ENCODE peak calls at places on chromosomes 3 and 15, in nine cellular contexts. One of them, this sample, is unnamed.
A peak's percentile ranks its signal among the peaks of the same experiment; 100 is the strongest.

GRCh38 chr3:120468635-120469295 is 18.0 kb upstream of the FSTL1 start:
- DNase-seq in BE2C: no peak
- DNase-seq in heart left ventricle: no peak
- DNase-seq in ovary: no peak
- DNase-seq in endodermal cell: peak; percentile 66
- DNase-seq in stomach: no peak
- DNase-seq in A549: no peak
- DNase-seq in hepatocyte: no peak
- DNase-seq in mammary epithelial cell: no peak
- DNase-seq in this sample: no peak

GRCh38 chr3:43956945-43957344 is 266.2 kb downstream of the ABHD5 start:
- DNase-seq in BE2C: no peak
- DNase-seq in heart left ventricle: no peak
- DNase-seq in ovary: no peak
- DNase-seq in endodermal cell: no peak
- DNase-seq in stomach: no peak
- DNase-seq in A549: no peak
- DNase-seq in hepatocyte: no peak
- DNase-seq in mammary epithelial cell: no peak
- DNase-seq in this sample: no peak

GRCh38 chr3:146680602-146681001 is 75.5 kb upstream of the PLSCR5 start:
- DNase-seq in BE2C: no peak
- DNase-seq in heart left ventricle: no peak
- DNase-seq in ovary: no peak
- DNase-seq in endodermal cell: no peak
- DNase-seq in stomach: no peak
- DNase-seq in A549: no peak
- DNase-seq in hepatocyte: no peak
- DNase-seq in mammary epithelial cell: no peak
- DNase-seq in this sample: no peak

GRCh38 chr15:27481768-27482167 is 510.8 kb downstream of the GABRG3 start:
- DNase-seq in BE2C: no peak
- DNase-seq in heart left ventricle: no peak
- DNase-seq in ovary: no peak
- DNase-seq in endodermal cell: peak; percentile 63
- DNase-seq in stomach: no peak
- DNase-seq in A549: no peak
- DNase-seq in hepatocyte: no peak
- DNase-seq in mammary epithelial cell: no peak
- DNase-seq in this sample: no peak

GRCh38 chr3:144746631-144747030 is 775.0 kb downstream of the DIPK2A start:
- DNase-seq in BE2C: no peak
- DNase-seq in heart left ventricle: no peak
- DNase-seq in ovary: no peak
- DNase-seq in endodermal cell: no peak
- DNase-seq in stomach: no peak
- DNase-seq in A549: no peak
- DNase-seq in hepatocyte: peak; percentile 11
- DNase-seq in mammary epithelial cell: no peak
- DNase-seq in this sample: no peak

GRCh38 chr3:8103954-8104353 is 397.7 kb upstream of the LMCD1 start:
- DNase-seq in BE2C: no peak
- DNase-seq in heart left ventricle: no peak
- DNase-seq in ovary: no peak
- DNase-seq in endodermal cell: no peak
- DNase-seq in stomach: no peak
- DNase-seq in A549: no peak
- DNase-seq in hepatocyte: no peak
- DNase-seq in mammary epithelial cell: no peak
- DNase-seq in this sample: no peak

GRCh38 chr3:41199866-41200668 is 762 bp downstream of the CTNNB1 start:
- DNase-seq in BE2C: no peak
- DNase-seq in heart left ventricle: peak; percentile 43
- DNase-seq in ovary: no peak
- DNase-seq in endodermal cell: peak; percentile 77
- DNase-seq in stomach: no peak
- DNase-seq in A549: no peak
- DNase-seq in hepatocyte: peak; percentile 61
- DNase-seq in mammary epithelial cell: peak; percentile 43
- DNase-seq in this sample: peak; percentile 51

GRCh38 chr3:50166309-50167019 is 11.3 kb downstream of the SEMA3F start:
- DNase-seq in BE2C: no peak
- DNase-seq in heart left ventricle: no peak
- DNase-seq in ovary: no peak
- DNase-seq in endodermal cell: peak; percentile 59
- DNase-seq in stomach: no peak
- DNase-seq in A549: no peak
- DNase-seq in hepatocyte: no peak
- DNase-seq in mammary epithelial cell: no peak
- DNase-seq in this sample: no peak

GRCh38 chr15:64686130-64686735 is 89.2 kb downstream of the RBPMS2 start:
- DNase-seq in BE2C: peak; percentile 46
- DNase-seq in heart left ventricle: no peak
- DNase-seq in ovary: no peak
- DNase-seq in endodermal cell: peak; percentile 75
- DNase-seq in stomach: no peak
- DNase-seq in A549: peak; percentile 67
- DNase-seq in hepatocyte: peak; percentile 71
- DNase-seq in mammary epithelial cell: peak; percentile 34
- DNase-seq in this sample: no peak

GRCh38 chr3:74469151-74469550 is 145.3 kb downstream of the CNTN3 start:
- DNase-seq in BE2C: no peak
- DNase-seq in heart left ventricle: no peak
- DNase-seq in ovary: no peak
- DNase-seq in endodermal cell: no peak
- DNase-seq in stomach: no peak
- DNase-seq in A549: no peak
- DNase-seq in hepatocyte: no peak
- DNase-seq in mammary epithelial cell: no peak
- DNase-seq in this sample: no peak

GRCh38 chr3:191592105-191592504 is 131.1 kb downstream of the PYDC2 start:
- DNase-seq in BE2C: no peak
- DNase-seq in heart left ventricle: no peak
- DNase-seq in ovary: no peak
- DNase-seq in endodermal cell: no peak
- DNase-seq in stomach: no peak
- DNase-seq in A549: no peak
- DNase-seq in hepatocyte: no peak
- DNase-seq in mammary epithelial cell: no peak
- DNase-seq in this sample: no peak

GRCh38 chr3:149414557-149415231 is 37.2 kb upstream of the TM4SF1 start:
- DNase-seq in BE2C: no peak
- DNase-seq in heart left ventricle: no peak
- DNase-seq in ovary: no peak
- DNase-seq in endodermal cell: no peak
- DNase-seq in stomach: no peak
- DNase-seq in A549: no peak
- DNase-seq in hepatocyte: no peak
- DNase-seq in mammary epithelial cell: no peak
- DNase-seq in this sample: no peak

GRCh38 chr3:16849240-16849639 is 35.5 kb upstream of the PLCL2 start:
- DNase-seq in BE2C: no peak
- DNase-seq in heart left ventricle: peak; percentile 76
- DNase-seq in ovary: no peak
- DNase-seq in endodermal cell: peak; percentile 60
- DNase-seq in stomach: peak; percentile 65
- DNase-seq in A549: no peak
- DNase-seq in hepatocyte: no peak
- DNase-seq in mammary epithelial cell: no peak
- DNase-seq in this sample: peak; percentile 92

GRCh38 chr3:53102601-53103147 is 27.6 kb downstream of the RFT1 start:
- DNase-seq in BE2C: no peak
- DNase-seq in heart left ventricle: no peak
- DNase-seq in ovary: no peak
- DNase-seq in endodermal cell: no peak
- DNase-seq in stomach: no peak
- DNase-seq in A549: no peak
- DNase-seq in hepatocyte: no peak
- DNase-seq in mammary epithelial cell: no peak
- DNase-seq in this sample: no peak

GRCh38 chr15:57865294-57865693 is 158.8 kb downstream of the POLR2M start:
- DNase-seq in BE2C: peak; percentile 27
- DNase-seq in heart left ventricle: no peak
- DNase-seq in ovary: no peak
- DNase-seq in endodermal cell: peak; percentile 62
- DNase-seq in stomach: no peak
- DNase-seq in A549: peak; percentile 13
- DNase-seq in hepatocyte: peak; percentile 13
- DNase-seq in mammary epithelial cell: no peak
- DNase-seq in this sample: no peak

GRCh38 chr15:60324706-60325438 is 72.9 kb downstream of the ANXA2 start:
- DNase-seq in BE2C: peak; percentile 21
- DNase-seq in heart left ventricle: no peak
- DNase-seq in ovary: no peak
- DNase-seq in endodermal cell: no peak
- DNase-seq in stomach: no peak
- DNase-seq in A549: no peak
- DNase-seq in hepatocyte: no peak
- DNase-seq in mammary epithelial cell: no peak
- DNase-seq in this sample: no peak

GRCh38 chr3:25469609-25470008 is 41.5 kb downstream of the RARB start:
- DNase-seq in BE2C: no peak
- DNase-seq in heart left ventricle: peak; percentile 48
- DNase-seq in ovary: no peak
- DNase-seq in endodermal cell: no peak
- DNase-seq in stomach: no peak
- DNase-seq in A549: no peak
- DNase-seq in hepatocyte: no peak
- DNase-seq in mammary epithelial cell: no peak
- DNase-seq in this sample: no peak

GRCh38 chr3:78050276-78051080 is 1010.6 kb downstream of the ROBO2 start:
- DNase-seq in BE2C: no peak
- DNase-seq in heart left ventricle: no peak
- DNase-seq in ovary: no peak
- DNase-seq in endodermal cell: no peak
- DNase-seq in stomach: no peak
- DNase-seq in A549: no peak
- DNase-seq in hepatocyte: no peak
- DNase-seq in mammary epithelial cell: no peak
- DNase-seq in this sample: no peak

GRCh38 chr3:187740446-187741399 is 4.5 kb downstream of the BCL6 start:
- DNase-seq in BE2C: peak; percentile 71
- DNase-seq in heart left ventricle: peak; percentile 73
- DNase-seq in ovary: peak; percentile 88
- DNase-seq in endodermal cell: peak; percentile 90
- DNase-seq in stomach: peak; percentile 69
- DNase-seq in A549: peak; percentile 42
- DNase-seq in hepatocyte: peak; percentile 84
- DNase-seq in mammary epithelial cell: peak; percentile 45
- DNase-seq in this sample: peak; percentile 75

GRCh38 chr15:98904466-98905048 is 103.0 kb downstream of the PGPEP1L start:
- DNase-seq in BE2C: peak; percentile 73
- DNase-seq in heart left ventricle: no peak
- DNase-seq in ovary: no peak
- DNase-seq in endodermal cell: peak; percentile 83
- DNase-seq in stomach: no peak
- DNase-seq in A549: peak; percentile 85
- DNase-seq in hepatocyte: peak; percentile 53
- DNase-seq in mammary epithelial cell: peak; percentile 52
- DNase-seq in this sample: no peak
- H3K4me1 ChIP-seq in BE2C: peaks cover 19% of the 10 kb centered on the region
- H3K4me1 ChIP-seq in heart left ventricle: peaks cover 40% of the 10 kb centered on the region
- H3K4me1 ChIP-seq in ovary: peaks cover 7% of the 10 kb centered on the region
- H3K4me1 ChIP-seq in endodermal cell: peaks cover 29% of the 10 kb centered on the region
- H3K4me1 ChIP-seq in stomach: peaks cover 10% of the 10 kb centered on the region
- H3K4me1 ChIP-seq in A549: peaks cover 85% of the 10 kb centered on the region
- H3K4me1 ChIP-seq in hepatocyte: peaks cover 33% of the 10 kb centered on the region
- H3K4me1 ChIP-seq in mammary epithelial cell: peaks cover 69% of the 10 kb centered on the region
- H3K4me1 ChIP-seq in this sample: no peaks in the 10 kb centered on the region

DNA sequence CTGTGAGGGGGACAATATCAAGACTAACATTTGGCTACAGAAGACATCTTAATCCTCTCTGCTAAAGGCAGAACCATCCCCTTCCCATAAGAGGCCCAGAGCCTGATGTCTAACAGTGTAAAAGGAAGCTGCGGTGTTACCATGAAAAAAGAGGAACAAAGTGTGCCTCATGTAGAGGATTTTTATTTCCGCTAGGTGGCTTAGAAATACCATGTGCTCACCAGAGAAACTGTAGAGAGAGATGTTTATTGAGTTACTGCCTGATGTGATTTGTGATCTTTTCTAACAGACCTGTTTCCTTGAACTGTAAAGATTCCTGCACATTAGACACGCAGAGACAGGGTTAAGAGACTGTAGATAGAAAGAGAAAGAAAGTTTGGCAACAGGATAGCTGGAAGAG is 22.1 kb downstream of the OR5H15 start:
- DNase-seq in BE2C: no peak
- DNase-seq in heart left ventricle: no peak
- DNase-seq in ovary: no peak
- DNase-seq in endodermal cell: no peak
- DNase-seq in stomach: no peak
- DNase-seq in A549: peak; percentile 7
- DNase-seq in hepatocyte: peak; percentile 8
- DNase-seq in mammary epithelial cell: peak; percentile 0
- DNase-seq in this sample: no peak
- TF ChIP-seq CTCF in BE2C: peak; percentile 55
- TF ChIP-seq CTCF in heart left ventricle: peak; percentile 9
- TF ChIP-seq CTCF in ovary: no peak
- TF ChIP-seq CTCF in endodermal cell: peak; percentile 67
- TF ChIP-seq CTCF in stomach: no peak
- TF ChIP-seq CTCF in A549: no peak
- TF ChIP-seq CTCF in hepatocyte: peak; percentile 33
- TF ChIP-seq CTCF in mammary epithelial cell: no peak
- TF ChIP-seq CTCF in this sample: peak; percentile 10

DNA sequence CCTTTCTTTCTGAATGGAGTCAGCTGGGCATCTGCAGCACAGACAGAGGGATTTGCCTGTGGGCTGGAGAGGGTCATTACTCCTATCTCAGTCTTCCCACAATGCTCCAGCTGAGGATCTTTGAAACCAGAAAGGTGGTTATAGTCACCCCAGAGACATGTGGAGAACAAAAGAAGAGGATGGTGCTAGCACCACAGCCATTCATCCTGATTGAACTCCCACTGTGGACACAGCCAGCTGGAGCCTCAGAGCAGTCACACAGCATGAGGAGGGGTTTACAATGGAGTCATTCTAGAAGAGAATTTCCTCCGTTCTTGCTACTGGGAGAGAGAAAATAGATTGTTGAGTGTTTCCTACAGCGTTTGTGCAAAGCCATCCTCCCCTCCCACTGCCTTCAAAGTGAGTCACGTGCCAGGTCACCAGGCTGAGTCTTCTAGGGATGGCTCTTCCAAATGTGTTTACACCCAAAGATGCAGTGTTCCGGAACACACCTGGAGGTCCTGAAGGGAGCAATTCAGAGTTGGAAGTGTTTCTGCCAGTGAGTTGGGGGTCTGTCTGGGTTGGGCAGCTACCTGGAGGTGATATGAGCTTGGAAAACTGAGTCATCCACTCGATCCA is 18.9 kb upstream of the GREM1 start:
- DNase-seq in BE2C: no peak
- DNase-seq in heart left ventricle: no peak
- DNase-seq in ovary: no peak
- DNase-seq in endodermal cell: peak; percentile 68
- DNase-seq in stomach: no peak
- DNase-seq in A549: no peak
- DNase-seq in hepatocyte: no peak
- DNase-seq in mammary epithelial cell: no peak
- DNase-seq in this sample: no peak
- H3K4me3 ChIP-seq in BE2C: no peak overlapping the region
- H3K4me3 ChIP-seq in heart left ventricle: no peak overlapping the region
- H3K4me3 ChIP-seq in ovary: no peak overlapping the region
- H3K4me3 ChIP-seq in endodermal cell: no peak overlapping the region
- H3K4me3 ChIP-seq in stomach: no peak overlapping the region
- H3K4me3 ChIP-seq in A549: no peak overlapping the region
- H3K4me3 ChIP-seq in hepatocyte: no peak overlapping the region
- H3K4me3 ChIP-seq in mammary epithelial cell: no peak overlapping the region
- H3K4me3 ChIP-seq in this sample: no peak overlapping the region

GRCh38 chr3:156311431-156311830 is 191.1 kb downstream of the KCNAB1 start:
- DNase-seq in BE2C: no peak
- DNase-seq in heart left ventricle: no peak
- DNase-seq in ovary: no peak
- DNase-seq in endodermal cell: peak; percentile 52
- DNase-seq in stomach: no peak
- DNase-seq in A549: no peak
- DNase-seq in hepatocyte: no peak
- DNase-seq in mammary epithelial cell: no peak
- DNase-seq in this sample: no peak
- H3K4me1 ChIP-seq in BE2C: peaks cover 20% of the 10 kb centered on the region
- H3K4me1 ChIP-seq in heart left ventricle: peaks cover 8% of the 10 kb centered on the region
- H3K4me1 ChIP-seq in ovary: peaks cover 1% of the 10 kb centered on the region
- H3K4me1 ChIP-seq in endodermal cell: no peaks in the 10 kb centered on the region
- H3K4me1 ChIP-seq in stomach: no peaks in the 10 kb centered on the region
- H3K4me1 ChIP-seq in A549: no peaks in the 10 kb centered on the region
- H3K4me1 ChIP-seq in hepatocyte: no peaks in the 10 kb centered on the region
- H3K4me1 ChIP-seq in mammary epithelial cell: peaks cover 18% of the 10 kb centered on the region
- H3K4me1 ChIP-seq in this sample: no peaks in the 10 kb centered on the region